ENCODE peak calls at places on chromosomes 4 and X, in seven cellular contexts. One of them, this sample, is unnamed.

GRCh38 chr4:39792128-39792527 is 94.2 kb downstream of the UBE2K start:
- DNase-seq in AG09309: no peak
- DNase-seq in lower lobe of right lung: no peak
- DNase-seq in GM20000: no peak
- DNase-seq in mesothelial cell of epicardium: no peak
- DNase-seq in GM06990: no peak
- DNase-seq in HFFc6: no peak
- DNase-seq in this sample: no peak

GRCh38 chr4:48831532-48832015 is 686 bp downstream of the OCIAD1 start:
- DNase-seq in AG09309: no peak
- DNase-seq in lower lobe of right lung: no peak
- DNase-seq in GM20000: peak; percentile 10
- DNase-seq in mesothelial cell of epicardium: no peak
- DNase-seq in GM06990: peak; percentile 32
- DNase-seq in HFFc6: no peak
- DNase-seq in this sample: no peak

GRCh38 chr4:27702710-27703431 is 842.2 kb downstream of the STIM2 start:
- DNase-seq in AG09309: no peak
- DNase-seq in lower lobe of right lung: no peak
- DNase-seq in GM20000: no peak
- DNase-seq in mesothelial cell of epicardium: no peak
- DNase-seq in GM06990: no peak
- DNase-seq in HFFc6: no peak
- DNase-seq in this sample: no peak

GRCh38 chr4:168076989-168077725 is 15.2 kb upstream of the ANXA10 start:
- DNase-seq in AG09309: peak; percentile 39
- DNase-seq in lower lobe of right lung: no peak
- DNase-seq in GM20000: peak; percentile 34
- DNase-seq in mesothelial cell of epicardium: peak; percentile 78
- DNase-seq in GM06990: no peak
- DNase-seq in HFFc6: peak; percentile 55
- DNase-seq in this sample: peak; percentile 31

GRCh38 chrX:74422576-74423288 is 1.4 kb downstream of the SLC16A2 start:
- DNase-seq in AG09309: peak; percentile 14
- DNase-seq in lower lobe of right lung: peak; percentile 52
- DNase-seq in GM20000: peak; percentile 40
- DNase-seq in mesothelial cell of epicardium: peak; percentile 65
- DNase-seq in GM06990: peak; percentile 11
- DNase-seq in HFFc6: peak; percentile 59
- DNase-seq in this sample: peak; percentile 18

GRCh38 chr4:10104211-10104990 is 12.2 kb downstream of the WDR1 start:
- DNase-seq in AG09309: no peak
- DNase-seq in lower lobe of right lung: no peak
- DNase-seq in GM20000: no peak
- DNase-seq in mesothelial cell of epicardium: no peak
- DNase-seq in GM06990: no peak
- DNase-seq in HFFc6: no peak
- DNase-seq in this sample: peak; percentile 48

GRCh38 chr4:177404980-177405379 is 37.3 kb downstream of the AGA start:
- DNase-seq in AG09309: no peak
- DNase-seq in lower lobe of right lung: no peak
- DNase-seq in GM20000: no peak
- DNase-seq in mesothelial cell of epicardium: no peak
- DNase-seq in GM06990: no peak
- DNase-seq in HFFc6: no peak
- DNase-seq in this sample: no peak

GRCh38 chr4:57109847-57110634 is at the start of gene IGFBP7:
- DNase-seq in AG09309: no peak
- DNase-seq in lower lobe of right lung: peak; percentile 74
- DNase-seq in GM20000: peak; percentile 63
- DNase-seq in mesothelial cell of epicardium: peak; percentile 61
- DNase-seq in GM06990: peak; percentile 9
- DNase-seq in HFFc6: peak; percentile 34
- DNase-seq in this sample: peak; percentile 24

GRCh38 chr4:156472624-156473023 is 499.0 kb downstream of the PDGFC start:
- DNase-seq in AG09309: no peak
- DNase-seq in lower lobe of right lung: no peak
- DNase-seq in GM20000: no peak
- DNase-seq in mesothelial cell of epicardium: no peak
- DNase-seq in GM06990: no peak
- DNase-seq in HFFc6: no peak
- DNase-seq in this sample: no peak

GRCh38 chr4:85955614-85956295 is 404.1 kb downstream of the MAPK10 start:
- DNase-seq in AG09309: no peak
- DNase-seq in lower lobe of right lung: no peak
- DNase-seq in GM20000: no peak
- DNase-seq in mesothelial cell of epicardium: no peak
- DNase-seq in GM06990: no peak
- DNase-seq in HFFc6: peak; percentile 42
- DNase-seq in this sample: no peak

GRCh38 chrX:40105016-40105790 is 7.4 kb upstream of the BCOR start:
- DNase-seq in AG09309: no peak
- DNase-seq in lower lobe of right lung: peak; percentile 61
- DNase-seq in GM20000: peak; percentile 66
- DNase-seq in mesothelial cell of epicardium: no peak
- DNase-seq in GM06990: peak; percentile 55
- DNase-seq in HFFc6: no peak
- DNase-seq in this sample: no peak

GRCh38 chr4:118277243-118277642 is 75.6 kb downstream of the PRSS12 start:
- DNase-seq in AG09309: no peak
- DNase-seq in lower lobe of right lung: no peak
- DNase-seq in GM20000: no peak
- DNase-seq in mesothelial cell of epicardium: no peak
- DNase-seq in GM06990: no peak
- DNase-seq in HFFc6: no peak
- DNase-seq in this sample: no peak

GRCh38 chr4:83851261-83852084 is 315.6 kb downstream of the GPAT3 start:
- DNase-seq in AG09309: no peak
- DNase-seq in lower lobe of right lung: no peak
- DNase-seq in GM20000: no peak
- DNase-seq in mesothelial cell of epicardium: peak; percentile 39
- DNase-seq in GM06990: no peak
- DNase-seq in HFFc6: peak; percentile 53
- DNase-seq in this sample: no peak

GRCh38 chr4:86898562-86898961 is 6.3 kb upstream of the C4orf36 start:
- DNase-seq in AG09309: no peak
- DNase-seq in lower lobe of right lung: no peak
- DNase-seq in GM20000: no peak
- DNase-seq in mesothelial cell of epicardium: no peak
- DNase-seq in GM06990: no peak
- DNase-seq in HFFc6: no peak
- DNase-seq in this sample: no peak

GRCh38 chrX:9860826-9861225 is 74.6 kb downstream of the SHROOM2 start:
- DNase-seq in AG09309: no peak
- DNase-seq in lower lobe of right lung: no peak
- DNase-seq in GM20000: no peak
- DNase-seq in mesothelial cell of epicardium: no peak
- DNase-seq in GM06990: no peak
- DNase-seq in HFFc6: no peak
- DNase-seq in this sample: no peak

GRCh38 chr4:95637047-95637600 is 88.4 kb upstream of the UNC5C start:
- DNase-seq in AG09309: no peak
- DNase-seq in lower lobe of right lung: no peak
- DNase-seq in GM20000: no peak
- DNase-seq in mesothelial cell of epicardium: no peak
- DNase-seq in GM06990: no peak
- DNase-seq in HFFc6: no peak
- DNase-seq in this sample: no peak

GRCh38 chrX:19888419-19888879 is 1.0 kb upstream of the SH3KBP1 start:
- DNase-seq in AG09309: peak; percentile 38
- DNase-seq in lower lobe of right lung: no peak
- DNase-seq in GM20000: peak; percentile 47
- DNase-seq in mesothelial cell of epicardium: no peak
- DNase-seq in GM06990: no peak
- DNase-seq in HFFc6: peak; percentile 64
- DNase-seq in this sample: peak; percentile 44

GRCh38 chrX:38664285-38664684 is 102.9 kb downstream of the TSPAN7 start:
- DNase-seq in AG09309: peak; percentile 13
- DNase-seq in lower lobe of right lung: no peak
- DNase-seq in GM20000: no peak
- DNase-seq in mesothelial cell of epicardium: no peak
- DNase-seq in GM06990: no peak
- DNase-seq in HFFc6: peak; percentile 16
- DNase-seq in this sample: no peak

GRCh38 chr4:80412322-80412721 is 76.8 kb downstream of the CFAP299 start:
- DNase-seq in AG09309: no peak
- DNase-seq in lower lobe of right lung: no peak
- DNase-seq in GM20000: no peak
- DNase-seq in mesothelial cell of epicardium: no peak
- DNase-seq in GM06990: no peak
- DNase-seq in HFFc6: no peak
- DNase-seq in this sample: no peak

DNA sequence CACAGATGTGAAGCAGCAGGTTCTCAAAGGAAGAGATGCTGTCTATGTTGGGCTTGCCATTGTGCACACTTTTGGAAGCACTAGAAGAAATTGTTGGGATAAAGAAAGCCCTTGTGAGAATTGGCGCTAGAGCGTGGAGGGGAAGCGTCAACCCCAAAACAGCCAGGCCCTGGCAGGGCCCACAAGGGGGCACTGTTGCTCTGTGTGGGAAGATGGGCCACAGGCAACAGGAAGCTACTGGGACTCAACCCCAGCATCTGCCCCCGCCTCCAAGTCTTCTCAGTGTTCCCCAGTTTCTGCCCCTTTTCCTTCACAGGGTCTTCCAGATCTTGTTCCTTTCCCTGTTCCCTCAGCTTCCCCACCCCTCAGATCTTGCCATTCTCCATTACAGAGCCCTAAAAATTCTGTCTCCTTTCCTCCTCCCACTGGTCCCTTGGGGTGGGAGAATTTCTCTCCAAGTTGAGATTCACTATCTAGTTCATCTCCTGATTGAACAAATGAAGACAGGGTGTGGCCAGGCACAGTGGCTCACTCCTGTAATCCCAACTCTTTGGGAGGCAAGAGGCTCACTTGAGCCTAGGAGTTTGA is 85.5 kb downstream of the STARD8 start:
- DNase-seq in AG09309: no peak
- DNase-seq in lower lobe of right lung: peak; percentile 69
- DNase-seq in GM20000: peak; percentile 62
- DNase-seq in mesothelial cell of epicardium: no peak
- DNase-seq in GM06990: peak; percentile 26
- DNase-seq in HFFc6: peak; percentile 33
- DNase-seq in this sample: peak; percentile 68
- TF ChIP-seq CTCF in AG09309: peak; percentile 78
- TF ChIP-seq CTCF in lower lobe of right lung: peak; percentile 73
- TF ChIP-seq CTCF in GM20000: peak; percentile 24
- TF ChIP-seq CTCF in mesothelial cell of epicardium: peak; percentile 47
- TF ChIP-seq CTCF in GM06990: peak; percentile 90
- TF ChIP-seq CTCF in HFFc6: peak; percentile 82
- TF ChIP-seq CTCF in this sample: peak; percentile 51

DNA sequence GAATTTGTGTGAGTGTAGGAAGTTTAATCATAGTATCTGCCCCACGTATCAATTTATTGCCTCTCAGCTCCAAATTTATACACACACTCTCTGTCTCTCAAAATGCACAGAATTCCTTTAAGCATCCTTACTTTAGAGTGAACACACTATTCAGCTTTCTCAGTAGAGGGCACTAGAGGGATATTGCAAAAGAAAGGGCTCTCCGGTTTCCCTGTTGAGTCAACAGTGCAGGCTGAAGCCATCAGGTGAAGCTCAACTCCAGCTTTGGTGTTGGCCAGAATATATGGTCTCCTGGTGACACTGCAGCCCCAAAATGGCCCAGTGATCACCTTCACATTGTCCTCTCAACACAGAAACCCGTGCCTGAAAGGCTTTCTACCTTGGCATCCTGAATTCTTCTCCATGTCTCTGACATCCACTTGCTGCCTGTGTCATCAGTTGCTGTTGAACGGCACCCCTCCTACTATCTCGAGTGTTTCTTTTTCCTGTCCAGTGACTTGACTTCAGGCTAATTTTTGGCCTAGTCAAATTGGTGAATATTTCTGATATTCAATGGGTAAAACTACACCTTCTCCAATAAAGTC is 670.5 kb downstream of the GABRG1 start:
- DNase-seq in AG09309: no peak
- DNase-seq in lower lobe of right lung: no peak
- DNase-seq in GM20000: peak; percentile 36
- DNase-seq in mesothelial cell of epicardium: no peak
- DNase-seq in GM06990: no peak
- DNase-seq in HFFc6: no peak
- DNase-seq in this sample: peak; percentile 22
- TF ChIP-seq CTCF in AG09309: no peak
- TF ChIP-seq CTCF in lower lobe of right lung: peak; percentile 39
- TF ChIP-seq CTCF in GM20000: no peak
- TF ChIP-seq CTCF in mesothelial cell of epicardium: peak; percentile 33
- TF ChIP-seq CTCF in GM06990: peak; percentile 66
- TF ChIP-seq CTCF in HFFc6: peak; percentile 22
- TF ChIP-seq CTCF in this sample: peak; percentile 42

DNA sequence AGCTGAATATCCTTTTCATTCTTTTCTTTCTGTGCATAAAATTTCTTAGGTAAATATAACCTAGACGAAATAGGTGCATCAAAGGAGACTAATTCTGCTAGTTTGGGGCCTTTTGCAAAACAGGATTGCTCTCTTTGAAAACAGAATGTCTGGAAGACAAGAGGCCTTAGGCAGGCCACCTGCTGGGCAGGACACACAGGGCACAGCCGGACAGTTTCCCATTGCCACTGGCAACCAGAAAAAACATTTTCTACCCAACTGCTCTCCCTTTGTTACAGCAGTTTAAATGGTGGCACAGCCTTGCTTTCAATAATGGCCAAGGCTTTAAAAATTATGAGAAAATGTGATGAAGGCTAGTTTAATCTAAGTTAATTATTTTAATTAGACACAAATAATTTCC is 600.5 kb downstream of the SPRY1 start:
- DNase-seq in AG09309: no peak
- DNase-seq in lower lobe of right lung: no peak
- DNase-seq in GM20000: no peak
- DNase-seq in mesothelial cell of epicardium: no peak
- DNase-seq in GM06990: no peak
- DNase-seq in HFFc6: no peak
- DNase-seq in this sample: no peak
- TF ChIP-seq CTCF in AG09309: peak; percentile 18
- TF ChIP-seq CTCF in lower lobe of right lung: no peak
- TF ChIP-seq CTCF in GM20000: no peak
- TF ChIP-seq CTCF in mesothelial cell of epicardium: no peak
- TF ChIP-seq CTCF in GM06990: no peak
- TF ChIP-seq CTCF in HFFc6: peak; percentile 46
- TF ChIP-seq CTCF in this sample: no peak

GRCh38 chr4:185740471-185740873 is 71.5 kb downstream of the SORBS2 start:
- DNase-seq in AG09309: no peak
- DNase-seq in lower lobe of right lung: no peak
- DNase-seq in GM20000: no peak
- DNase-seq in mesothelial cell of epicardium: no peak
- DNase-seq in GM06990: no peak
- DNase-seq in HFFc6: no peak
- DNase-seq in this sample: no peak

GRCh38 chr4:185735887-185736286 is 76.1 kb downstream of the SORBS2 start:
- DNase-seq in AG09309: no peak
- DNase-seq in lower lobe of right lung: no peak
- DNase-seq in GM20000: no peak
- DNase-seq in mesothelial cell of epicardium: no peak
- DNase-seq in GM06990: no peak
- DNase-seq in HFFc6: no peak
- DNase-seq in this sample: no peak

GRCh38 chr4:185737489-185738037 is 74.4 kb downstream of the SORBS2 start:
- DNase-seq in AG09309: no peak
- DNase-seq in lower lobe of right lung: no peak
- DNase-seq in GM20000: no peak
- DNase-seq in mesothelial cell of epicardium: no peak
- DNase-seq in GM06990: no peak
- DNase-seq in HFFc6: no peak
- DNase-seq in this sample: no peak

GRCh38 chr4:185738851-185739250 is 73.1 kb downstream of the SORBS2 start:
- DNase-seq in AG09309: no peak
- DNase-seq in lower lobe of right lung: no peak
- DNase-seq in GM20000: no peak
- DNase-seq in mesothelial cell of epicardium: no peak
- DNase-seq in GM06990: no peak
- DNase-seq in HFFc6: no peak
- DNase-seq in this sample: no peak

GRCh38 chr4:185738038-185738552 is 73.9 kb downstream of the SORBS2 start:
- DNase-seq in AG09309: peak; percentile 85
- DNase-seq in lower lobe of right lung: no peak
- DNase-seq in GM20000: no peak
- DNase-seq in mesothelial cell of epicardium: no peak
- DNase-seq in GM06990: no peak
- DNase-seq in HFFc6: peak; percentile 49
- DNase-seq in this sample: no peak
- TF ChIP-seq CTCF in AG09309: no peak
- TF ChIP-seq CTCF in lower lobe of right lung: no peak
- TF ChIP-seq CTCF in GM20000: no peak
- TF ChIP-seq CTCF in mesothelial cell of epicardium: no peak
- TF ChIP-seq CTCF in GM06990: no peak
- TF ChIP-seq CTCF in HFFc6: no peak
- TF ChIP-seq CTCF in this sample: no peak